ENCODE peak calls at places on chromosomes 11 and 22, in ten cellular contexts. One of them, this sample, is unnamed.
A peak's percentile ranks its signal among the peaks of the same experiment; 100 is the strongest.

GRCh38 chr22:40334899-40335298 is 11.4 kb upstream of the ADSL start:
- DNase-seq in stomach: no peak
- DNase-seq in HCT116: no peak
- DNase-seq in adrenal gland: no peak
- DNase-seq in lung: no peak
- DNase-seq in sigmoid colon: no peak
- DNase-seq in colonic mucosa: no peak
- DNase-seq in lower lobe of right lung: no peak
- DNase-seq in prostate gland: no peak
- DNase-seq in right lobe of liver: no peak
- DNase-seq in this sample: no peak

GRCh38 chr11:111441443-111441842 is 62.4 kb upstream of the POU2AF1 start:
- DNase-seq in sigmoid colon: peak; percentile 78
- DNase-seq in lower lobe of right lung: no peak
- DNase-seq in right lobe of liver: no peak
- DNase-seq in lung: no peak
- DNase-seq in HCT116: no peak
- DNase-seq in stomach: no peak
- DNase-seq in adrenal gland: no peak
- DNase-seq in prostate gland: no peak
- DNase-seq in colonic mucosa: no peak
- DNase-seq in this sample: no peak

GRCh38 chr11:70796601-70797000 is 398.3 kb downstream of the CTTN start:
- DNase-seq in colonic mucosa: no peak
- DNase-seq in stomach: no peak
- DNase-seq in right lobe of liver: no peak
- DNase-seq in sigmoid colon: no peak
- DNase-seq in HCT116: peak; percentile 18
- DNase-seq in lung: no peak
- DNase-seq in adrenal gland: no peak
- DNase-seq in prostate gland: no peak
- DNase-seq in lower lobe of right lung: peak; percentile 19
- DNase-seq in this sample: no peak

GRCh38 chr11:76892305-76892704 is 31.6 kb downstream of the ACER3 start:
- DNase-seq in stomach: no peak
- DNase-seq in right lobe of liver: no peak
- DNase-seq in HCT116: no peak
- DNase-seq in lower lobe of right lung: no peak
- DNase-seq in colonic mucosa: no peak
- DNase-seq in prostate gland: no peak
- DNase-seq in lung: no peak
- DNase-seq in adrenal gland: no peak
- DNase-seq in sigmoid colon: no peak
- DNase-seq in this sample: no peak

GRCh38 chr11:112655386-112655785 is 305.8 kb upstream of the NCAM1 start:
- DNase-seq in lung: peak; percentile 47
- DNase-seq in sigmoid colon: peak; percentile 84
- DNase-seq in lower lobe of right lung: peak; percentile 56
- DNase-seq in stomach: peak; percentile 33
- DNase-seq in right lobe of liver: no peak
- DNase-seq in HCT116: no peak
- DNase-seq in colonic mucosa: peak; percentile 49
- DNase-seq in prostate gland: no peak
- DNase-seq in adrenal gland: peak; percentile 58
- DNase-seq in this sample: peak; percentile 15

GRCh38 chr11:45079075-45079444 is 67.4 kb upstream of the PRDM11 start:
- DNase-seq in lower lobe of right lung: no peak
- DNase-seq in right lobe of liver: no peak
- DNase-seq in HCT116: no peak
- DNase-seq in adrenal gland: no peak
- DNase-seq in sigmoid colon: peak; percentile 88
- DNase-seq in lung: no peak
- DNase-seq in stomach: no peak
- DNase-seq in colonic mucosa: no peak
- DNase-seq in prostate gland: no peak
- DNase-seq in this sample: no peak

GRCh38 chr11:74923125-74923524 is 25.8 kb downstream of the XRRA1 start:
- DNase-seq in stomach: no peak
- DNase-seq in adrenal gland: no peak
- DNase-seq in lung: no peak
- DNase-seq in sigmoid colon: no peak
- DNase-seq in lower lobe of right lung: no peak
- DNase-seq in colonic mucosa: no peak
- DNase-seq in HCT116: no peak
- DNase-seq in prostate gland: no peak
- DNase-seq in right lobe of liver: no peak
- DNase-seq in this sample: no peak

GRCh38 chr11:78323356-78323755 is 94.3 kb downstream of the GAB2 start:
- DNase-seq in HCT116: no peak
- DNase-seq in colonic mucosa: no peak
- DNase-seq in prostate gland: no peak
- DNase-seq in right lobe of liver: no peak
- DNase-seq in sigmoid colon: no peak
- DNase-seq in lung: no peak
- DNase-seq in stomach: no peak
- DNase-seq in lower lobe of right lung: no peak
- DNase-seq in adrenal gland: no peak
- DNase-seq in this sample: no peak

GRCh38 chr11:35978173-35978572 is 34.3 kb downstream of the LDLRAD3 start:
- DNase-seq in lower lobe of right lung: no peak
- DNase-seq in adrenal gland: no peak
- DNase-seq in colonic mucosa: no peak
- DNase-seq in prostate gland: no peak
- DNase-seq in right lobe of liver: no peak
- DNase-seq in sigmoid colon: no peak
- DNase-seq in HCT116: no peak
- DNase-seq in lung: no peak
- DNase-seq in stomach: no peak
- DNase-seq in this sample: no peak

GRCh38 chr11:77126156-77126775 is 1.8 kb upstream of the MYO7A start:
- DNase-seq in sigmoid colon: no peak
- DNase-seq in adrenal gland: no peak
- DNase-seq in stomach: no peak
- DNase-seq in right lobe of liver: no peak
- DNase-seq in lower lobe of right lung: no peak
- DNase-seq in colonic mucosa: no peak
- DNase-seq in prostate gland: no peak
- DNase-seq in HCT116: no peak
- DNase-seq in lung: no peak
- DNase-seq in this sample: no peak

GRCh38 chr11:72814831-72815618 is 814 bp downstream of the ATG16L2 start:
- DNase-seq in prostate gland: no peak
- DNase-seq in sigmoid colon: no peak
- DNase-seq in HCT116: peak; percentile 71
- DNase-seq in lower lobe of right lung: no peak
- DNase-seq in adrenal gland: no peak
- DNase-seq in lung: no peak
- DNase-seq in right lobe of liver: no peak
- DNase-seq in stomach: no peak
- DNase-seq in colonic mucosa: peak; percentile 62
- DNase-seq in this sample: peak; percentile 34

GRCh38 chr11:504053-504993 is 2.7 kb downstream of the RNH1 start:
- DNase-seq in colonic mucosa: peak; percentile 53
- DNase-seq in lung: peak; percentile 58
- DNase-seq in stomach: peak; percentile 35
- DNase-seq in right lobe of liver: peak; percentile 38
- DNase-seq in prostate gland: peak; percentile 55
- DNase-seq in lower lobe of right lung: peak; percentile 72
- DNase-seq in adrenal gland: peak; percentile 57
- DNase-seq in HCT116: no peak
- DNase-seq in sigmoid colon: no peak
- DNase-seq in this sample: peak; percentile 80

DNA sequence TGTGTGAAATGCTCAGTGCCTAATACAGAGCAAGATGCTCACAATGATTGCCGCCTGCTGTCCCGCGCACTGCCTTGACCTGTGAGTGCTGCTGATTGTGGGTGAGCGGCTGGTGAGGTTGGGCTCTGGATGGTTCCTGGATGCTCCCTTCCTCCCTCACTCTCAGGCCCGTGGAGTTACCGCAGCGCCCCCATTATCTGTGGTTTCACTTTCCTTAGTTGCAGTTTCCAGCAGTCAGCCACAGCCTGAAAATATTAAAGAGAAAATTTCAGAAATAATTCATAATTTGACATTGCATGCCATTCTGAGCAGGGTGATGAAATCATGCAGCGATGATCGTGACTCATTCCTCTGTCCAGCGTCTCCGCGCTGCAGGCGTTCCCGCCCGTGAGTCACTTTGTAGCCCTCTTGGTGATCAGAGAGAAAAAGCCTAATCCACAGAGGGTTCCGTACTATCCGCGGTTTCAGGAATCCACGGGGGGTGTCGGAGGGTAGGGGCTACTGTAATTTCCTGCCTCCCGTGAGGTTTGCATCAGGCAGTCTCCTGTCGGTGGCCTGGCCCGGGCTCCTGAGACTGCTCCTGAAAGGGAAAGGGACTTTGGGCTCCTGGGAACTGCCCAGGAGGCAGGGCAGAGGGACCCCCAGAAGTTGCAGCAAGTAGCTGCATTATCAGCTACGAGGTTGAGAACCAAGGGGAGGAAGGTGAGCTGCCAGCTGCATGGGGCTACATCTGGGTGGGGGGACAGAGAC is 10.6 kb downstream of the RPL3 start:
- DNase-seq in lung: peak; percentile 54
- DNase-seq in sigmoid colon: peak; percentile 89
- DNase-seq in adrenal gland: peak; percentile 82
- DNase-seq in lower lobe of right lung: peak; percentile 69
- DNase-seq in HCT116: peak; percentile 92
- DNase-seq in stomach: peak; percentile 59
- DNase-seq in prostate gland: no peak
- DNase-seq in right lobe of liver: peak; percentile 54
- DNase-seq in colonic mucosa: no peak
- DNase-seq in this sample: no peak
- TF ChIP-seq CTCF in lung: no peak
- TF ChIP-seq CTCF in sigmoid colon: no peak
- TF ChIP-seq CTCF in adrenal gland: peak; percentile 13
- TF ChIP-seq CTCF in lower lobe of right lung: no peak
- TF ChIP-seq CTCF in HCT116: no peak
- TF ChIP-seq CTCF in stomach: no peak
- TF ChIP-seq CTCF in prostate gland: no peak
- TF ChIP-seq CTCF in right lobe of liver: no peak
- TF ChIP-seq CTCF in colonic mucosa: no peak
- TF ChIP-seq CTCF in this sample: no peak

DNA sequence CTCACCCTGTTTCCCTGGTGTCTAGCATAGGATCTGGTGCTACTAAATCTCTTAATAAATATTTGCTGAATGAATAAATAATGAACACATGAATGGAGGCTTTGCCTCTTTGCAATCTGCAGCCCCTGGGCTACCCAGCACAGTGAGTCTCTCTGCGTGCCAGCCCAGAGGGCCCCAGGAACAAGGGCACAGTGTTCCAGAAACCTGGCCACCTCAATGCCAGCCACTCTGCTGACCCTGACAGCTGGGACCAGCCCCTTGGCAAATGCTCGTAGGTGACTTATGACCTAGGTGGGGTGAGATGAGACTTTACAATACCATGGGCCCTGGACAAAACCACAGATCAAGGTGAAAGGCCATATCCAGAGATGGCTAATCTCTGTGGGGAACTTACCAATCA is 31.6 kb downstream of the UQCR10 start:
- DNase-seq in right lobe of liver: peak; percentile 61
- DNase-seq in adrenal gland: no peak
- DNase-seq in HCT116: no peak
- DNase-seq in prostate gland: peak; percentile 46
- DNase-seq in sigmoid colon: no peak
- DNase-seq in lower lobe of right lung: no peak
- DNase-seq in lung: no peak
- DNase-seq in colonic mucosa: no peak
- DNase-seq in stomach: peak; percentile 46
- DNase-seq in this sample: no peak
- H3K36me3 ChIP-seq in right lobe of liver: peaks cover 2% of the 10 kb centered on the region
- H3K36me3 ChIP-seq in adrenal gland: peaks cover 42% of the 10 kb centered on the region
- H3K36me3 ChIP-seq in HCT116: peaks cover 30% of the 10 kb centered on the region
- H3K36me3 ChIP-seq in prostate gland: peaks cover 3% of the 10 kb centered on the region
- H3K36me3 ChIP-seq in sigmoid colon: peaks cover 50% of the 10 kb centered on the region
- H3K36me3 ChIP-seq in lower lobe of right lung: peaks cover 77% of the 10 kb centered on the region
- H3K36me3 ChIP-seq in lung: peaks cover 38% of the 10 kb centered on the region
- H3K36me3 ChIP-seq in colonic mucosa: peaks cover 3% of the 10 kb centered on the region
- H3K36me3 ChIP-seq in stomach: peaks cover 93% of the 10 kb centered on the region
- H3K36me3 ChIP-seq in this sample: peaks cover 14% of the 10 kb centered on the region

GRCh38 chr22:20951151-20951931 is 15.7 kb upstream of the AIFM3 start:
- DNase-seq in HCT116: no peak
- DNase-seq in sigmoid colon: no peak
- DNase-seq in right lobe of liver: no peak
- DNase-seq in prostate gland: no peak
- DNase-seq in lung: no peak
- DNase-seq in colonic mucosa: peak; percentile 36
- DNase-seq in lower lobe of right lung: no peak
- DNase-seq in adrenal gland: no peak
- DNase-seq in stomach: no peak
- DNase-seq in this sample: no peak
- H3K27ac ChIP-seq in HCT116: no peak overlapping the region
- H3K27ac ChIP-seq in sigmoid colon: no peak overlapping the region
- H3K27ac ChIP-seq in right lobe of liver: peak overlapping the region; percentile 86
- H3K27ac ChIP-seq in prostate gland: no peak overlapping the region
- H3K27ac ChIP-seq in lung: no peak overlapping the region
- H3K27ac ChIP-seq in colonic mucosa: peak overlapping the region; percentile 78
- H3K27ac ChIP-seq in lower lobe of right lung: no peak overlapping the region
- H3K27ac ChIP-seq in adrenal gland: no peak overlapping the region
- H3K27ac ChIP-seq in stomach: no peak overlapping the region
- H3K27ac ChIP-seq in this sample: no peak overlapping the region

GRCh38 chr22:31248965-31249940 is 37.2 kb downstream of the LIMK2 start:
- DNase-seq in sigmoid colon: peak; percentile 33
- DNase-seq in lung: no peak
- DNase-seq in prostate gland: peak; percentile 80
- DNase-seq in adrenal gland: no peak
- DNase-seq in lower lobe of right lung: no peak
- DNase-seq in stomach: no peak
- DNase-seq in right lobe of liver: no peak
- DNase-seq in colonic mucosa: no peak
- DNase-seq in HCT116: no peak
- DNase-seq in this sample: peak; percentile 32

GRCh38 chr22:31248138-31248745 is 36.1 kb downstream of the LIMK2 start:
- DNase-seq in prostate gland: peak; percentile 96
- DNase-seq in lower lobe of right lung: peak; percentile 82
- DNase-seq in HCT116: no peak
- DNase-seq in right lobe of liver: no peak
- DNase-seq in adrenal gland: peak; percentile 83
- DNase-seq in colonic mucosa: peak; percentile 55
- DNase-seq in sigmoid colon: peak; percentile 90
- DNase-seq in lung: peak; percentile 80
- DNase-seq in stomach: peak; percentile 57
- DNase-seq in this sample: peak; percentile 86

GRCh38 chr22:31250740-31251330 is 38.7 kb downstream of the LIMK2 start:
- DNase-seq in colonic mucosa: no peak
- DNase-seq in adrenal gland: no peak
- DNase-seq in lower lobe of right lung: no peak
- DNase-seq in HCT116: no peak
- DNase-seq in stomach: no peak
- DNase-seq in prostate gland: peak; percentile 70
- DNase-seq in lung: no peak
- DNase-seq in sigmoid colon: no peak
- DNase-seq in right lobe of liver: no peak
- DNase-seq in this sample: no peak

GRCh38 chr22:31259798-31260473 is 32.4 kb downstream of the PIK3IP1 start:
- DNase-seq in sigmoid colon: no peak
- DNase-seq in adrenal gland: no peak
- DNase-seq in stomach: no peak
- DNase-seq in prostate gland: no peak
- DNase-seq in HCT116: no peak
- DNase-seq in lower lobe of right lung: no peak
- DNase-seq in right lobe of liver: no peak
- DNase-seq in colonic mucosa: no peak
- DNase-seq in lung: no peak
- DNase-seq in this sample: no peak

GRCh38 chr22:31253949-31254348 is 38.3 kb downstream of the PIK3IP1 start:
- DNase-seq in right lobe of liver: no peak
- DNase-seq in stomach: peak; percentile 89
- DNase-seq in lower lobe of right lung: peak; percentile 81
- DNase-seq in prostate gland: peak; percentile 98
- DNase-seq in adrenal gland: no peak
- DNase-seq in lung: peak; percentile 68
- DNase-seq in colonic mucosa: peak; percentile 73
- DNase-seq in HCT116: no peak
- DNase-seq in sigmoid colon: peak; percentile 39
- DNase-seq in this sample: peak; percentile 85
- TF ChIP-seq CTCF in right lobe of liver: no peak
- TF ChIP-seq CTCF in stomach: no peak
- TF ChIP-seq CTCF in lower lobe of right lung: no peak
- TF ChIP-seq CTCF in prostate gland: peak; percentile 36
- TF ChIP-seq CTCF in adrenal gland: no peak
- TF ChIP-seq CTCF in lung: no peak
- TF ChIP-seq CTCF in colonic mucosa: no peak
- TF ChIP-seq CTCF in HCT116: peak; percentile 2
- TF ChIP-seq CTCF in sigmoid colon: no peak
- TF ChIP-seq CTCF in this sample: peak; percentile 14

This sample was measured in pancreas.